ENCODE peak calls at places on chromosomes 4 and X, in four cellular contexts. V is WERI-Rb-1; J is fibroblast of pulmonary artery; A is stimulated activated CD8-positive, alpha-beta memory T cell treated with anti-CD3 and anti-CD28 coated beads, Interleukin-15, amount 100 ng/mL, for 24 hours. U is an unnamed sample.

GRCh38 chr4:100582146-100582545 is 64.3 kb upstream of the EMCN start:
- DNase-seq in V (no peak), J (peak), A (no peak), U (no peak)

GRCh38 chrX:19698125-19698524 is 182.8 kb upstream of the MAP3K15 start:
- DNase-seq in V (no peak), J (peak), A (no peak), U (peak)

GRCh38 chr4:185004562-185005208 is 13.6 kb upstream of the HELT start:
- DNase-seq in V (peak), J (no peak), A (no peak), U (no peak)

GRCh38 chr4:143400082-143400481 is 63.4 kb downstream of the GAB1 start:
- DNase-seq in V (no peak), J (no peak), A (no peak), U (no peak)

GRCh38 chrX:7996414-7996813 is 69.2 kb upstream of the PNPLA4 start:
- DNase-seq in V (peak), J (peak), A (no peak), U (peak)

GRCh38 chr4:39348371-39349265 is 17.5 kb downstream of the RFC1 start:
- DNase-seq in V (peak), J (no peak), A (no peak), U (no peak)

GRCh38 chr4:159723341-159724048 is 620.6 kb downstream of the RAPGEF2 start:
- DNase-seq in V (no peak), J (no peak), A (no peak), U (no peak)

GRCh38 chr4:183342541-183343533 is 20.6 kb upstream of the CLDN24 start:
- DNase-seq in V (no peak), J (no peak), A (no peak), U (no peak)

GRCh38 chrX:101931104-101931493 is 728 bp downstream of the ZMAT1 start:
- DNase-seq in V (no peak), J (no peak), A (no peak), U (no peak)

U was measured in cardiac muscle cell.